ENCODE peak calls at places on chromosomes 13 and 19, in five cellular contexts. E is H1, X is GM12878, Z is ovary, Y is suprapubic skin. S is an unnamed sample.

GRCh38 chr13:89750371-89750770 is 1597.1 kb upstream of the MIR17HG start:
- DNase-seq in E (no peak), X (no peak), Z (no peak), Y (no peak), S (no peak)

GRCh38 chr19:28700176-28700575 is 512.8 kb downstream of the UQCRFS1 start:
- DNase-seq in E (no peak), X (no peak), Z (no peak), Y (no peak), S (no peak)

GRCh38 chr19:38805180-38805579 is 7.6 kb downstream of the LGALS4 start:
- DNase-seq in E (no peak), X (no peak), Z (no peak), Y (no peak), S (no peak)

GRCh38 chr13:80251403-80251802 is 89.5 kb downstream of the SPRY2 start:
- DNase-seq in E (no peak), X (no peak), Z (no peak), Y (no peak), S (no peak)

GRCh38 chr13:105135852-105136251 is 1399.6 kb downstream of the EFNB2 start:
- DNase-seq in E (no peak), X (no peak), Z (no peak), Y (no peak), S (no peak)

GRCh38 chr13:106523566-106523965 is 11.9 kb downstream of the EFNB2 start:
- DNase-seq in E (no peak), X (no peak), Z (no peak), Y (no peak), S (no peak)

GRCh38 chr19:46173886-46174475 is 25.9 kb downstream of the IGFL2 start:
- DNase-seq in E (no peak), X (no peak), Z (no peak), Y (no peak), S (no peak)

GRCh38 chr13:21033866-21034601 is 27.4 kb downstream of the LATS2 start:
- DNase-seq in E (no peak), X (no peak), Z (no peak), Y (no peak), S (no peak)

GRCh38 chr13:102830646-102831045 is 15.2 kb upstream of the ERCC5 start:
- DNase-seq in E (no peak), X (no peak), Z (no peak), Y (no peak), S (no peak)

GRCh38 chr13:95540848-95541247 is 11.7 kb upstream of the CLDN10 start:
- DNase-seq in E (no peak), X (no peak), Z (no peak), Y (no peak), S (no peak)

GRCh38 chr19:3184847-3185481 is 766 bp upstream of the NCLN start:
- DNase-seq in E (no peak), X (no peak), Z (no peak), Y (no peak), S (no peak)

GRCh38 chr13:90968510-90968909 is 379.0 kb upstream of the MIR17HG start:
- DNase-seq in E (peak), X (no peak), Z (no peak), Y (no peak), S (no peak)

GRCh38 chr19:35349614-35350521 is 2.2 kb downstream of the FFAR1 start:
- DNase-seq in E (peak), X (no peak), Z (peak), Y (peak), S (peak)

GRCh38 chr19:14118165-14119051 is 846 bp upstream of the PRKACA start:
- DNase-seq in E (peak), X (no peak), Z (peak), Y (peak), S (peak)

GRCh38 chr19:55493052-55493649 is 4.9 kb downstream of the SSC5D start:
- DNase-seq in E (no peak), X (no peak), Z (peak), Y (no peak), S (no peak)

GRCh38 chr19:45051929-45052579 is 13.2 kb downstream of the CLASRP start:
- DNase-seq in E (no peak), X (no peak), Z (no peak), Y (no peak), S (no peak)

GRCh38 chr19:3450796-3451411 is 29.4 kb downstream of the SMIM24 start:
- DNase-seq in E (no peak), X (no peak), Z (peak), Y (no peak), S (peak)

GRCh38 chr13:112900691-112901091 is 68.3 kb upstream of the MCF2L start:
- DNase-seq in E (no peak), X (no peak), Z (no peak), Y (peak), S (no peak)

GRCh38 chr19:2726160-2726855 is 5.1 kb upstream of the DIRAS1 start:
- DNase-seq in E (no peak), X (no peak), Z (no peak), Y (no peak), S (no peak)

GRCh38 chr19:45166723-45167252 is 6.0 kb upstream of the NKPD1 start:
- DNase-seq in E (no peak), X (no peak), Z (no peak), Y (no peak), S (no peak)

GRCh38 chr13:112648966-112649690 is 40.7 kb upstream of the ATP11A start:
- DNase-seq in E (no peak), X (no peak), Z (no peak), Y (no peak), S (no peak)

GRCh38 chr19:38263696-38264485 is 482 bp upstream of the SPINT2 start:
- DNase-seq in E (no peak), X (no peak), Z (peak), Y (no peak), S (no peak)

GRCh38 chr19:19366691-19367396 is 38.6 kb upstream of the GATAD2A start:
- DNase-seq in E (peak), X (no peak), Z (peak), Y (no peak), S (no peak)

GRCh38 chr19:3959766-3960131 is 11.2 kb downstream of the DAPK3 start:
- DNase-seq in E (no peak), X (no peak), Z (no peak), Y (no peak), S (no peak)

GRCh38 chr19:45630463-45630862 is 8.7 kb downstream of the EML2 start:
- DNase-seq in E (no peak), X (peak), Z (no peak), Y (no peak), S (no peak)

GRCh38 chr13:110305949-110306339 is 1.0 kb downstream of the COL4A1 start:
- DNase-seq in E (no peak), X (no peak), Z (no peak), Y (peak), S (no peak)

GRCh38 chr19:45417151-45417550 is 6.6 kb downstream of the ERCC1 start:
- DNase-seq in E (no peak), X (no peak), Z (no peak), Y (no peak), S (no peak)

GRCh38 chr19:41868120-41868988 is 8.3 kb downstream of the RPS19 start:
- DNase-seq in E (no peak), X (no peak), Z (no peak), Y (no peak), S (no peak)

DNA sequence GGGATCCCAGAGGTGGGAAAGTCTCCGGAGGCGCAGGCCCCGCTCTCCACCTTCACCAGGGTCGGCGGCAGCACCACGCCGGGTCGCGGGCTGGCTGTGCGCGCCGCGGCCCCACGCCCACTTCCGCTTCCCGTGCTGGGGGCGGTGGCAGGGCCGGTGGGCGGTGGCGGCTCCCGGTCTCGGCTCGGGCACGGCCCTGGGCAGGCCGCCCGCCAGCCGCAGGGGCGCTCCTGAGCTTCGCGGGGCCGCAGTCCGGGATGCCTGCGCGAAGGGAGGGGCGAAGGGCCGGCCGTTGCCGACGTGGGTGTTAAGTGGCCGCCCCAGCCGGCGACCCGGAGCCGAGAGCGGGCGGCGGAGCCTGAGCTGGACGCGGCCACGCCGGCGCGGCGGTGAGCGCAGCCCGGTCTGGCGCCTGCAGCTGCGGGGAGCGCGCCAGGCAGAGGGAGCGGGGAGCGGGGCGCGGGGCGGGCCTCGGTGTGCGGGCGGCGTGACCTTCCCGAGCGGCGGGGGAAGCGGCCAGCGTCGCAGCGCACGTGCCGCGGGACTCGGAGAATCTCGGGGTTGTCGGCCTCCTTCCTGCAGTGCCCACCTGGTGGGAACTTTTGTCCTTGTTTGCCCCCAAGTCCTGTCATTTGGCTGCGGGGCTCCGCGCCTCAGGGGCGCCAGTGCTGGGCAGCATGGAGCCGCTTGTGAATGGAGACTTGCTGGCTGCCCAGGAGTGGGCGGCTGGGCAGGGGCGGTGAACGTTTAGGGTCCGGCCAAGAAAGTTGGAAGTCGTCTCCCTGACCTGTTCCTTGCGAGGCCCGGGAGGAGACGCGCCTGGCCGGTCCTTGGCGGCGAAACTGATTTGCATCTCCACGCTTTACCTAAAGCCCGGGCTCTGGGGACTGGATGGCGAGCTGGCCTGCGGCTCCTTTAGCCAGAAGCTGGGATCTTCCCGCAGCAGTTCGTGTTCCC is at the start of gene SLC25A15:
- DNase-seq in E (peak), X (no peak), Z (peak), Y (peak), S (no peak)
- TF ChIP-seq CTCF in E (no peak), X (peak), Z (peak), Y (peak), S (peak)

GRCh38 chr19:58572818-58573657 is at the start of gene MZF1:
- DNase-seq in E (peak), X (peak), Z (peak), Y (peak), S (peak)
- TF ChIP-seq EP300 in E (no peak), X (no peak), Z (peak), Y (no peak), S (no peak)

GRCh38 chr19:10717356-10718204 is at the start of gene DNM2:
- DNase-seq in E (peak), X (peak), Z (peak), Y (peak), S (peak)
- TF ChIP-seq POLR2A in E (no peak), X (peak), Z (peak), Y (peak), S (peak)

DNA sequence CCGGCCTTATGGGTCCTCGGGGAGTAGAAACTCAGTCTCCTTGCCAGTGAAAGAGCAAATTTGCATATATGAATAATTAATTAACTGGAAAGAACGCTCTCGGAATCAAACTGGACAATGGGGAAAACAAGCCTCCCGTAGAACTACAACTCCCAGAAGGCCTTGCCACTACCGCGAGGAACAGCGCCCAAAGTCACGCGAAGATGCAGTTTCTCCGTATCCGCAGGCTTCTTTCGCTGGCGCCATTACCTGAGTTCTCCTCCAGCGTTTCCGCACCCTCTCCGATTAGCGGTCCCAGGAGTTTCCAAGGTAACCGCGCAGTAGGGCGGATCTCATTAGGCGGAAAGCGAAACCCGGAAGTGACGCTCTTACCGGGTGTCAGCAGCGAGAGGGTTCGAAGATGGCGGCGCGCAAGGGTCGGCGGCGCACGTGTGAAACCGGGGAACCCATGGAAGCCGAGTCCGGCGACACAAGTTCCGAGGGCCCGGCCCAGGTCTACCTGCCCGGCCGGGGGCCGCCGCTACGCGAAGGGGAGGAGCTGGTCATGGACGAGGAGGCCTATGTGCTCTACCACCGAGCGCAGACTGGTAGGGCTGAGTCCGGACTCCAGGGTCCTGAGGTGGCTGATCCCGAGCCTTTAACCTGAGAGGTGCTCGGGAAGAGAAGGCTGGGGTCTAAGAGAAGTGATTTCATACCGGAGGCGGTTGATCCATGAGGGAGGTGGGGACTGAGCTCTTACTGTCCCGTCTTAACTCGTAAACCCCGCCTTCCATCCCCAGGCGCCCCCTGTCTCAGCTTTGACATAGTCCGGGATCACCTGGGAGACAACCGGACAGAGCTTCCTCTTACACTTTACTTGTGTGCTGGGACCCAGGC is at the start of gene GRWD1:
- DNase-seq in E (peak), X (peak), Z (peak), Y (peak), S (peak)
- TF ChIP-seq CTCF in E (no peak), X (no peak), Z (no peak), Y (no peak), S (no peak)

DNA sequence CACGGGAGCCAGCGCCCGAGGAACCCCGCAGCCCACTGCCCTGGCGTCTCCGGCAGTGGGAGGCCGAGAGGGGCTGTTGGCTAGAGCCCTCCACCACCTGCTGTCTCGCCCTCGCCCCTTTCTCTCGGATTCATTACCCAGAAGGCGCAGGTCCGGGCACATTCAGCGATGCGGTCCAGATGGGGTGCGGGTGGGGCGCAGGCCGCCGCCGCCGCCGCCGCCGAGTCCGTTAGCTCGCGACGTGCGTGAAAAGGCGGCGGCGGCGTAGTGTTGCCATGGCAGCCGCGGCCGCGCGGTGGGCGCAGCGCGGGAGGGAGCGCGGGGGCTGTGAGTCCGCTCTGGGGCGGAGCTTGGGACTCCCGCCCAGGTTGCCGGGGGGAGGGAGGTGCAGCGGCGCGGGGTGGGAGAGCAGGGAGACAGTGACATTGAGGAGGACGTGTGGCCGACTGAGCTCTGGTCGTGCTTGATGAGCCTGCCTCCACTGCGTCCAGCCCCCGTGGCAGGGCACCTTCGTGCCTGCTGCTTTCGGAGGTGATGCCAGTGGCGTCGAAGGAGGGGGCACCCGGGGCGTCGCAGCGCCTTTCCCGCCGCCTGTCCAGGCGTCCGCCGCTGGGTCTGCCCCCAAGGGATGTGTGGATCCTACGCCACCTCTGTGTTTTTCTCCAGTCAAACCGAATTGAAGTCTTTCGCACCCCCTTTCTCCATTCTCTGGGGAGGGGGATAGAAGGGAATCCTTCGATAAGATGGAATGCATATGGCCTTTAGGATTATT is at the start of gene KATNAL1:
- DNase-seq in E (peak), X (no peak), Z (peak), Y (peak), S (no peak)
- TF ChIP-seq EP300 in E (no peak), X (no peak), Z (no peak), Y (no peak), S (no peak)

GRCh38 chr19:13103585-13103923 is 896 bp upstream of the LYL1 start:
- DNase-seq in E (no peak), X (no peak), Z (no peak), Y (no peak), S (no peak)
- TF ChIP-seq POLR2A in E (no peak), X (no peak), Z (no peak), Y (no peak), S (no peak)

GRCh38 chr13:29707876-29708543 is 112.5 kb upstream of the SLC7A1 start:
- DNase-seq in E (peak), X (no peak), Z (no peak), Y (no peak), S (no peak)
- TF ChIP-seq CTCF in E (peak), X (peak), Z (no peak), Y (peak), S (peak)

DNA sequence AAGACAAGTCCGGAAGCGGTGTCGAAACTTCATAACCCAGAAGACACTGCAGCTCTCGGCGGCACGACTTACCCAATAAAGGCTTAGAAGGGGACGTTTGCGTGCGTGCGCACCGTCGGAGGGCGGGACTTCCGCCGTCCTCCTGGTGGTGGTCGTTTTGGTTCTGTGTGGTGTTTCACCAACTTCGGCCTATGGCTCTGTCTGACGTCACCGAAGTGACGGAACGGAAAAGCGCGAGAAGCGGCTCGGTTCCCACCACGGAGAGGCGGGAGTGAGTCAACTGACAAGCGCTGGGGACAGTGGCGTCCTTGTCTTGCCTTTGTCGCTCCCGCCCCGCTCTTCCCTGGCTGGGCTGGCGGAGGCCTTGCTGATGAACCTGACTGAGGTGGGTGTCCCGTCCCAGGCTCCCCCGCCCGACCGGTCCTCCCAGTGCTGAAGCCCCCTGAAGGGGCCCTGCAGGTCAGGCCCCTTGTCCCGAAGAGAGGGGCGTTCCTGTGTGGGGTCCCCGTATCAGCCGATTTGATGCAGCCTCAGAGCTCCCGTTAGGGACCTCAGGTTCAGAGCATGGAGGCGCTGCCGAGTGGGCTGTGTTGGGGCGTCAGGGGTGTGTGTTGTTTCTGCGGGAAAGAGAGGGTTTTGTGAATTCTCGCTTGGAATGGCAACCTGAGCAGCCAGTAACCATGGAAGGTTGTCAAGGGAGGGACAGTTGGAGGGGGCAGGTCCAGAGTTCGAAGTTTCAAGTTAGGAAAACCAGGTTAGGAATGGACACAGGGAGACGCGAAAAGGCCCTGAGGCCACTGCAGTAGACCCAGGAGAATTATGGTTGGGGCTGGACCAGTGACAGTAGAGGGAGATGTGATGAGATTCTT is at the start of gene ZNF548:
- DNase-seq in E (peak), X (peak), Z (peak), Y (peak), S (peak)
- TF ChIP-seq EP300 in E (no peak), X (no peak), Z (peak), Y (no peak), S (no peak)

GRCh38 chr19:58330458-58330857 is 3.7 kb downstream of the ZSCAN22 start:
- DNase-seq in E (no peak), X (no peak), Z (no peak), Y (no peak), S (no peak)

GRCh38 chr19:58328999-58329398 is 2.2 kb downstream of the ZSCAN22 start:
- DNase-seq in E (peak), X (no peak), Z (no peak), Y (no peak), S (no peak)

GRCh38 chr19:58325623-58326022 is 1.2 kb upstream of the ZSCAN22 start:
- DNase-seq in E (no peak), X (no peak), Z (no peak), Y (no peak), S (no peak)

GRCh38 chr19:58326501-58326913 is 287 bp upstream of the ZSCAN22 start:
- DNase-seq in E (no peak), X (no peak), Z (no peak), Y (no peak), S (no peak)

DNA sequence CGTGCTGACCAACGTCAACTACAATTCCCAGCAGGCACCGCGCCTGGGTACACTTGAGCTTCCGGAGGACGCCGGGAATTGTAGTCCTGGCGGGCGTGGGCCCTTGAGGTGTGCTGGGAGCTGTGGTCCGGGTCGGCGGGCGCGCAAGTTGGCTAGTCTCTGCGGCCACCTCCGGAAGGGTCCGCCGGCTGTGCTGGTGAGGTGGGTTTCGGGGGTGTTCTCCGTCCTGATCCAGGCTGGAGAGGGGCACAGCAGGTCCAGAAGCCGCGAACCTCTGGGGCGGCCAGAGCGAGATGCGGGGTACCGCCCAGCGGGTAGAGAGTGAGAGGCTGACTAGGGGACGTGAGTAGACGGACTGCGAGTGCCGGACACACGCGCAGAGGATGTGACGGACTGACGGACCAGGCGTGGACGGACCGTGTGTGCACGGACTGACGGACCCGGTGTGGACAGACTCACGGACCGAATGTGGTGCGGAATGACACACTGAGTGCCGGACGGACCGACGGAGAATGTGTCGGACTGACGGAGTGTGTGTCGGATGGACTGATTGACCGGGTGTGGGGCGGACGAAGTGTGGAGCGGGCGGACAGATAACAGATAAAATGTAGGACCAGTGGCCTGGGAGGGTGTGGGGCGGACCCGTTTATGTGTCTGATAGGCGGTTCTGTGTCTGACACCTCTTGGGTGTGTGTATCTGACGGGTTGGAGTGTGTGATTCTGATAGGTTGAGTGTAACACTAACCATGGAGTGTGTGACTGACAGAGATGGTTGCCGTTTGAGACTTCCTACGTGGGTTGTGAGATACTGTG is at the start of gene ZSCAN22:
- DNase-seq in E (peak), X (peak), Z (peak), Y (peak), S (peak)
- TF ChIP-seq POLR2A in E (no peak), X (peak), Z (peak), Y (no peak), S (peak)